ENCODE peak calls at places on chromosome 21, in ten cellular contexts. L, G, B, Y, R, E, M, V, N and O are unnamed samples.
A peak's percentile ranks its signal among the peaks of the same experiment; 100 is the strongest.

GRCh38 chr21:16013570-16013969 is 283.8 kb downstream of the USP25 start:
- DNase-seq in L (no peak), G (no peak), B (no peak), Y (no peak), R (no peak), E (no peak), M (no peak), V (no peak), N (no peak), O (no peak)

GRCh38 chr21:44880762-44881585 is 7.5 kb upstream of the PTTG1IP start:
- DNase-seq in L (no peak), G (no peak), B (no peak), Y (peak; percentile 80), R (peak; percentile 75), E (peak; percentile 49), M (peak; percentile 38), V (no peak), N (no peak), O (peak; percentile 20)

GRCh38 chr21:15015622-15016471 is 49.0 kb downstream of the NRIP1 start:
- DNase-seq in L (no peak), G (no peak), B (no peak), Y (peak; percentile 96), R (peak; percentile 92), E (peak; percentile 68), M (no peak), V (no peak), N (no peak), O (peak; percentile 94)

GRCh38 chr21:34988139-34988538 is 61.0 kb downstream of the RUNX1 start:
- DNase-seq in L (no peak), G (no peak), B (no peak), Y (no peak), R (no peak), E (no peak), M (no peak), V (no peak), N (no peak), O (no peak)

GRCh38 chr21:45363921-45364463 is 41.0 kb upstream of the COL18A1 start:
- DNase-seq in L (no peak), G (peak; percentile 74), B (no peak), Y (peak; percentile 100), R (peak; percentile 98), E (peak; percentile 97), M (peak; percentile 92), V (peak; percentile 64), N (peak; percentile 93), O (peak; percentile 100)

GRCh38 chr21:46191257-46191685 is 7.0 kb upstream of the SPATC1L start:
- DNase-seq in L (no peak), G (peak; percentile 59), B (no peak), Y (peak; percentile 84), R (peak; percentile 91), E (peak; percentile 83), M (peak; percentile 66), V (no peak), N (no peak), O (peak; percentile 79)

GRCh38 chr21:35234725-35235124 is 185.6 kb upstream of the RUNX1 start:
- DNase-seq in L (no peak), G (no peak), B (no peak), Y (no peak), R (peak; percentile 26), E (no peak), M (no peak), V (no peak), N (no peak), O (no peak)

GRCh38 chr21:44734841-44735240 is 23.5 kb upstream of the TSPEAR start:
- DNase-seq in L (no peak), G (peak; percentile 54), B (no peak), Y (no peak), R (no peak), E (no peak), M (no peak), V (no peak), N (no peak), O (no peak)

GRCh38 chr21:45102391-45102932 is 28.1 kb downstream of the ADARB1 start:
- DNase-seq in L (no peak), G (no peak), B (no peak), Y (peak; percentile 76), R (peak; percentile 68), E (no peak), M (no peak), V (no peak), N (no peak), O (peak; percentile 35)

GRCh38 chr21:26389971-26390641 is 183.0 kb downstream of the CYYR1 start:
- DNase-seq in L (no peak), G (no peak), B (no peak), Y (peak; percentile 90), R (peak; percentile 79), E (no peak), M (no peak), V (no peak), N (no peak), O (peak; percentile 77)

GRCh38 chr21:42049578-42050430 is 21.3 kb upstream of the UMODL1 start:
- DNase-seq in L (no peak), G (no peak), B (no peak), Y (no peak), R (no peak), E (peak; percentile 56), M (peak; percentile 46), V (no peak), N (no peak), O (no peak)

GRCh38 chr21:45502600-45502999 is 39.6 kb downstream of the SLC19A1 start:
- DNase-seq in L (no peak), G (peak; percentile 37), B (no peak), Y (no peak), R (no peak), E (no peak), M (peak; percentile 23), V (no peak), N (no peak), O (no peak)

GRCh38 chr21:44059710-44060109 is 47.5 kb upstream of the PWP2 start:
- DNase-seq in L (no peak), G (no peak), B (no peak), Y (no peak), R (no peak), E (no peak), M (no peak), V (no peak), N (no peak), O (no peak)

GRCh38 chr21:34722684-34723300 is 54.0 kb downstream of the CLIC6 start:
- DNase-seq in L (peak; percentile 76), G (peak; percentile 73), B (no peak), Y (no peak), R (no peak), E (peak; percentile 26), M (no peak), V (no peak), N (no peak), O (no peak)

GRCh38 chr21:45861156-45861870 is 120.3 kb upstream of the COL6A1 start:
- DNase-seq in L (no peak), G (no peak), B (no peak), Y (no peak), R (no peak), E (no peak), M (no peak), V (no peak), N (no peak), O (no peak)

GRCh38 chr21:45248893-45249381 is 38.8 kb downstream of the POFUT2 start:
- DNase-seq in L (no peak), G (no peak), B (no peak), Y (peak; percentile 16), R (peak; percentile 35), E (peak; percentile 31), M (peak; percentile 72), V (peak; percentile 73), N (no peak), O (peak; percentile 36)

GRCh38 chr21:38321568-38321967 is 64.8 kb downstream of the KCNJ15 start:
- DNase-seq in L (no peak), G (no peak), B (no peak), Y (no peak), R (no peak), E (no peak), M (no peak), V (no peak), N (no peak), O (no peak)

GRCh38 chr21:45873866-45874265 is 107.7 kb upstream of the COL6A1 start:
- DNase-seq in L (no peak), G (peak; percentile 34), B (no peak), Y (no peak), R (no peak), E (no peak), M (peak; percentile 31), V (no peak), N (no peak), O (no peak)

GRCh38 chr21:34592120-34592561 is 22.8 kb downstream of the RCAN1 start:
- DNase-seq in L (no peak), G (no peak), B (no peak), Y (no peak), R (peak; percentile 74), E (no peak), M (peak; percentile 70), V (peak; percentile 56), N (peak; percentile 78), O (peak; percentile 50)

GRCh38 chr21:16071082-16071481 is 341.3 kb downstream of the USP25 start:
- DNase-seq in L (no peak), G (no peak), B (no peak), Y (peak; percentile 30), R (peak; percentile 65), E (peak; percentile 23), M (peak; percentile 23), V (no peak), N (no peak), O (peak; percentile 94)